ENCODE peak calls at places on chromosomes 7 and 10, in nine cellular contexts. Y is AG04449, B is fibroblast of lung, M is choroid plexus epithelial cell, O is fibroblast of the aortic adventitia, U is adrenal gland, E is A549, T is heart right ventricle, C is epithelial cell of proximal tubule. N is an unnamed sample.
A peak's percentile ranks its signal among the peaks of the same experiment; 100 is the strongest.

GRCh38 chr10:13563481-13564445 is 23.0 kb upstream of the PRPF18 start:
- DNase-seq in Y (no peak), B (no peak), M (no peak), O (peak; percentile 0), U (no peak), E (no peak), T (no peak), C (peak; percentile 98), N (peak; percentile 7)

GRCh38 chr7:103915958-103916357 is 73.5 kb downstream of the RELN start:
- DNase-seq in Y (no peak), B (peak; percentile 54), M (peak; percentile 4), O (peak; percentile 23), U (no peak), E (peak; percentile 4), T (no peak), C (peak; percentile 15), N (no peak)

GRCh38 chr7:150375662-150376521 is 3.2 kb upstream of the ZNF775 start:
- DNase-seq in Y (no peak), B (no peak), M (no peak), O (no peak), U (no peak), E (no peak), T (no peak), C (no peak), N (no peak)

GRCh38 chr10:60444494-60445064 is 54.9 kb upstream of the ANK3 start:
- DNase-seq in Y (no peak), B (peak; percentile 73), M (peak; percentile 74), O (peak; percentile 85), U (no peak), E (peak; percentile 43), T (no peak), C (no peak), N (peak; percentile 45)

GRCh38 chr10:58358314-58358933 is 23.6 kb downstream of the UBE2D1 start:
- DNase-seq in Y (no peak), B (no peak), M (no peak), O (no peak), U (no peak), E (no peak), T (no peak), C (no peak), N (no peak)

GRCh38 chr7:81162771-81163525 is 244.1 kb upstream of the SEMA3C start:
- DNase-seq in Y (no peak), B (no peak), M (peak; percentile 73), O (peak; percentile 41), U (no peak), E (peak; percentile 36), T (no peak), C (no peak), N (no peak)

GRCh38 chr7:154299736-154300135 is 247.5 kb downstream of the DPP6 start:
- DNase-seq in Y (no peak), B (no peak), M (no peak), O (no peak), U (no peak), E (no peak), T (no peak), C (no peak), N (no peak)

GRCh38 chr10:80260295-80261243 is 28.9 kb downstream of the MAT1A start:
- DNase-seq in Y (no peak), B (peak; percentile 12), M (peak; percentile 25), O (peak; percentile 18), U (peak; percentile 29), E (peak; percentile 24), T (no peak), C (no peak), N (no peak)

GRCh38 chr10:103742779-103743178 is 112.6 kb downstream of the SH3PXD2A start:
- DNase-seq in Y (no peak), B (no peak), M (no peak), O (no peak), U (no peak), E (no peak), T (no peak), C (no peak), N (no peak)

GRCh38 chr7:133650487-133651292 is 397.8 kb downstream of the EXOC4 start:
- DNase-seq in Y (no peak), B (no peak), M (peak; percentile 53), O (peak; percentile 23), U (no peak), E (no peak), T (no peak), C (peak; percentile 25), N (peak; percentile 50)

GRCh38 chr10:34575882-34576281 is 239.2 kb downstream of the PARD3 start:
- DNase-seq in Y (no peak), B (no peak), M (no peak), O (peak; percentile 34), U (no peak), E (no peak), T (no peak), C (peak; percentile 53), N (peak; percentile 28)

GRCh38 chr10:129888784-129889616 is 75.1 kb downstream of the EBF3 start:
- DNase-seq in Y (no peak), B (peak; percentile 8), M (peak; percentile 52), O (peak; percentile 52), U (peak; percentile 43), E (peak; percentile 42), T (peak; percentile 67), C (no peak), N (peak; percentile 37)
- TF ChIP-seq CTCF in Y (peak; percentile 84), B (peak; percentile 59), M (peak; percentile 81), O (peak; percentile 79), U (peak; percentile 35), E (peak; percentile 46), T (peak; percentile 74), C (peak; percentile 64), N (peak; percentile 72)

DNA sequence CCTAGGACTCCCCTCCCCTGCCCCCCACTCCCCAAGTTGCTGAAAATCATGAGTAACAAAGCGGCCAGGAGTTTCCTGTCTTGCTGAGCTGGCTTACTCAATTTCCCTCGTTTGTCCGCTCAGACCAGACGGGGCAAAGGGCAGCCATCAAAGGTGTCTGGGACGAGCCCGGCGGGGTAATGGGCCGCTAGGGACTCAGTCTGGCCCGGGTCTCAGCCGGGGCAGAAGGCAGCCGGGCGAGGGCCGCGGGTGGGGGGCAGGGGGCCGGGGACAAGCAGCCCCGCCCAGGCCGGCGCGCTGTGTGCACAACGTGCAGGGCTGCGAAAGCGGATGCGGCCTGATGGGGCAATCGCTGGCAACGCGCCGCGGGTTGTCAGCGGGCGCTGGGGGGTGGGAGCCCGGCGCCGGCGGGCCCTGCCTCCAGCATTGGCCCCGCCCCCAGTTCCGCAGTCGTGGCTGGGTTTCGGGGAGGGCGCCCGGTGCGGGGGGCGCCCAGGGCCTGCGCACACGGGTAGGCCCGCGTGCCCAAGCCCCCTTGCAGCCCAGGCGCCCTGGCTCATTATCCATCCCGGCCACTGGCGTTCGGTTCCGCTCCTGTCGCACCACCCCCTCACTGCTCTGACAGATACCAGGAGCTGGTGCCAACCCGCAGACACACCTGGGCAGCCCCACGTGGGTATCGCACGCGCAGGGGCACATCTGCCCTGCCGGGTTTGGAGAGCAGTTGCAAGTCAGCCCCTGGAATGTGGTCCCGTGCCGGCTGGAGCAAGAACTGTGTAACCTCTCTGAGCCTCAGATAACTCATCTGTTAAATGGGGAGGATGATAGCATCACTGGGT is 35.1 kb downstream of the DNAJB12 start:
- DNase-seq in Y (no peak), B (peak; percentile 94), M (peak; percentile 95), O (peak; percentile 92), U (peak; percentile 97), E (peak; percentile 94), T (peak; percentile 90), C (no peak), N (peak; percentile 94)
- H3K4me3 ChIP-seq in Y (peak overlapping the region; percentile 47), B (peak overlapping the region; percentile 44), M (peak overlapping the region; percentile 34), O (peak overlapping the region; percentile 37), U (no peak overlapping the region), E (peak overlapping the region; percentile 27), T (peak overlapping the region; percentile 50), C (peak overlapping the region; percentile 44), N (peak overlapping the region; percentile 51)

GRCh38 chr7:135661311-135662122 is 797 bp upstream of the STMP1 start:
- DNase-seq in Y (no peak), B (no peak), M (no peak), O (no peak), U (no peak), E (no peak), T (no peak), C (no peak), N (no peak)
- TF ChIP-seq CTCF in Y (no peak), B (no peak), M (no peak), O (no peak), U (no peak), E (no peak), T (no peak), C (no peak), N (no peak)

GRCh38 chr7:143417734-143418378 is 9.2 kb upstream of the EPHA1 start:
- DNase-seq in Y (no peak), B (no peak), M (no peak), O (no peak), U (no peak), E (no peak), T (no peak), C (no peak), N (no peak)

GRCh38 chr7:143415696-143416095 is 7.0 kb upstream of the EPHA1 start:
- DNase-seq in Y (no peak), B (no peak), M (no peak), O (peak; percentile 57), U (no peak), E (no peak), T (no peak), C (no peak), N (no peak)

GRCh38 chr7:143418681-143419458 is 10.2 kb upstream of the EPHA1 start:
- DNase-seq in Y (no peak), B (no peak), M (no peak), O (no peak), U (no peak), E (no peak), T (no peak), C (no peak), N (no peak)

GRCh38 chr7:143419880-143420279 is 11.2 kb upstream of the EPHA1 start:
- DNase-seq in Y (no peak), B (no peak), M (peak; percentile 20), O (no peak), U (no peak), E (no peak), T (no peak), C (no peak), N (no peak)

GRCh38 chr7:143416565-143417149 is 8.0 kb upstream of the EPHA1 start:
- DNase-seq in Y (no peak), B (peak; percentile 73), M (peak; percentile 69), O (peak; percentile 77), U (no peak), E (peak; percentile 44), T (no peak), C (no peak), N (peak; percentile 45)
- H3K4me3 ChIP-seq in Y (no peak overlapping the region), B (no peak overlapping the region), M (no peak overlapping the region), O (no peak overlapping the region), U (no peak overlapping the region), E (no peak overlapping the region), T (no peak overlapping the region), C (no peak overlapping the region), N (no peak overlapping the region)

GRCh38 chr7:157843336-157844140 is 506.7 kb downstream of the DNAJB6 start:
- DNase-seq in Y (no peak), B (no peak), M (no peak), O (no peak), U (no peak), E (no peak), T (no peak), C (no peak), N (no peak)
- TF ChIP-seq CTCF in Y (no peak), B (no peak), M (no peak), O (no peak), U (no peak), E (no peak), T (no peak), C (no peak), N (no peak)

N was measured in AG10803.